ENCODE peak calls at places on chromosomes 2 and 18, in six cellular contexts. C, A, Z, J, W and X are unnamed samples.

GRCh38 chr18:8478166-8478967 is 130.9 kb upstream of the RAB12 start:
- DNase-seq in W (peak), J (peak), A (peak), Z (peak), C (peak), X (no peak)

GRCh38 chr2:11342561-11343343 is 1.7 kb downstream of the ROCK2 start:
- DNase-seq in J (no peak), C (no peak), A (no peak), W (peak), Z (no peak), X (no peak)

GRCh38 chr2:200380139-200380561 is 73.7 kb downstream of the SPATS2L start:
- DNase-seq in Z (no peak), W (no peak), A (no peak), C (no peak), J (no peak), X (no peak)

GRCh38 chr18:23158058-23158457 is 22.8 kb downstream of the CABLES1 start:
- DNase-seq in J (no peak), C (no peak), Z (no peak), A (no peak), W (no peak), X (no peak)

GRCh38 chr2:57696016-57696415 is 350.6 kb upstream of the VRK2 start:
- DNase-seq in A (no peak), W (peak), Z (no peak), J (no peak), C (no peak), X (no peak)

GRCh38 chr2:230913812-230914211 is 11.2 kb downstream of the GPR55 start:
- DNase-seq in C (no peak), Z (no peak), A (no peak), W (no peak), J (no peak), X (no peak)

GRCh38 chr2:29218071-29218470 is 102.9 kb downstream of the CLIP4 start:
- DNase-seq in C (no peak), J (no peak), A (no peak), W (no peak), Z (peak), X (no peak)

GRCh38 chr2:236336575-236337464 is 72.6 kb upstream of the ASB18 start:
- DNase-seq in J (no peak), A (no peak), W (no peak), C (no peak), Z (no peak), X (no peak)

GRCh38 chr2:238013806-238014205 is 47.0 kb downstream of the UBE2F start:
- DNase-seq in Z (no peak), W (no peak), J (no peak), A (no peak), C (no peak), X (no peak)

GRCh38 chr2:173414823-173415322 is 60.2 kb downstream of the CDCA7 start:
- DNase-seq in J (no peak), W (peak), A (no peak), C (no peak), Z (no peak), X (no peak)

GRCh38 chr2:46389417-46389916 is 89.9 kb upstream of the TMEM247 start:
- DNase-seq in C (no peak), Z (peak), W (peak), J (no peak), A (no peak), X (no peak)

GRCh38 chr18:49013961-49014604 is 63.3 kb upstream of the SMAD7 start:
- DNase-seq in W (no peak), J (peak), Z (peak), A (no peak), C (no peak), X (no peak)

GRCh38 chr2:149556452-149556851 is 31.1 kb downstream of the MMADHC start:
- DNase-seq in C (no peak), W (no peak), A (no peak), Z (no peak), J (no peak), X (no peak)

GRCh38 chr18:54822872-54823845 is 5.1 kb upstream of the RAB27B start:
- DNase-seq in C (no peak), A (no peak), Z (no peak), W (peak), J (no peak), X (no peak)

GRCh38 chr18:54233228-54233625 is 8.8 kb upstream of the MBD2 start:
- DNase-seq in Z (no peak), C (no peak), J (no peak), A (no peak), W (no peak), X (no peak)

GRCh38 chr2:223442874-223443273 is 159.3 kb downstream of the SCG2 start:
- DNase-seq in C (no peak), A (no peak), W (peak), J (no peak), Z (no peak), X (no peak)

GRCh38 chr18:65721634-65722033 is 29.2 kb upstream of the CDH7 start:
- DNase-seq in A (no peak), J (no peak), Z (no peak), W (no peak), C (no peak), X (no peak)

GRCh38 chr18:63848159-63848558 is 39.3 kb upstream of the SERPINB2 start:
- DNase-seq in A (no peak), C (no peak), Z (no peak), W (peak), J (peak), X (no peak)

GRCh38 chr2:15159751-15160177 is 401.4 kb downstream of the NBAS start:
- DNase-seq in C (no peak), J (peak), Z (no peak), W (peak), A (no peak), X (no peak)

GRCh38 chr2:2664989-2665833 is 334.1 kb upstream of the MYT1L start:
- DNase-seq in W (no peak), C (no peak), J (peak), A (no peak), Z (peak), X (no peak)

GRCh38 chr2:9057939-9058761 is 54.7 kb upstream of the MBOAT2 start:
- DNase-seq in J (no peak), W (peak), A (no peak), Z (no peak), C (no peak), X (no peak)

GRCh38 chr2:128324008-128324896 is 5.6 kb upstream of the HS6ST1 start:
- DNase-seq in J (peak), C (no peak), A (no peak), Z (peak), W (no peak), X (no peak)

GRCh38 chr2:9230881-9231280 is 24.3 kb downstream of the ASAP2 start:
- DNase-seq in C (no peak), W (no peak), Z (no peak), J (no peak), A (no peak), X (no peak)